ENCODE peak calls at places on chromosomes 2 and 18, in ten cellular contexts. U is CD8-positive, alpha-beta T cell; P is mesenchymal stem cell; C is right cardiac atrium; K is heart left ventricle; H is astrocyte; M is thoracic aorta; S is stomach; A is fibroblast of lung; O is uterus. B is an unnamed sample.

GRCh38 chr2:152710713-152711112 is 6.5 kb downstream of the PRPF40A start:
- DNase-seq in U (no peak), P (no peak), C (no peak), K (no peak), H (peak), M (no peak), S (no peak), A (peak), O (no peak), B (no peak)

GRCh38 chr2:237165405-237166276 is 80.0 kb downstream of the COPS8 start:
- DNase-seq in U (no peak), P (no peak), C (no peak), K (no peak), H (no peak), M (no peak), S (no peak), A (peak), O (no peak), B (no peak)

GRCh38 chr2:28975671-28976070 is 5.4 kb upstream of the TOGARAM2 start:
- DNase-seq in U (no peak), P (no peak), C (no peak), K (no peak), H (no peak), M (no peak), S (no peak), A (no peak), O (no peak), B (no peak)

GRCh38 chr2:239289545-239289944 is 111.3 kb downstream of the HDAC4 start:
- DNase-seq in U (peak), P (no peak), C (peak), K (no peak), H (no peak), M (no peak), S (no peak), A (no peak), O (no peak), B (no peak)

GRCh38 chr2:177595126-177595525 is 202.6 kb downstream of the AGPS start:
- DNase-seq in U (no peak), P (no peak), C (no peak), K (no peak), H (no peak), M (no peak), S (no peak), A (no peak), O (no peak), B (no peak)

GRCh38 chr2:197229509-197230458 is 80.8 kb downstream of the ANKRD44 start:
- DNase-seq in U (no peak), P (peak), C (no peak), K (no peak), H (peak), M (no peak), S (no peak), A (peak), O (no peak), B (no peak)

GRCh38 chr18:52069201-52069600 is 270.8 kb upstream of the DCC start:
- DNase-seq in U (no peak), P (no peak), C (no peak), K (no peak), H (no peak), M (no peak), S (no peak), A (no peak), O (no peak), B (no peak)

GRCh38 chr2:24360050-24360962 is at the start of gene ITSN2:
- DNase-seq in U (peak), P (peak), C (peak), K (peak), H (peak), M (peak), S (peak), A (peak), O (peak), B (peak)

GRCh38 chr2:207163053-207163814 is 2.5 kb downstream of the KLF7 start:
- DNase-seq in U (no peak), P (peak), C (peak), K (peak), H (peak), M (peak), S (peak), A (peak), O (peak), B (peak)

GRCh38 chr2:112095654-112096053 is 40.6 kb downstream of the TMEM87B start:
- DNase-seq in U (no peak), P (peak), C (no peak), K (no peak), H (no peak), M (no peak), S (no peak), A (no peak), O (no peak), B (no peak)

GRCh38 chr2:112092286-112093041 is 37.4 kb downstream of the TMEM87B start:
- DNase-seq in U (no peak), P (peak), C (no peak), K (no peak), H (peak), M (no peak), S (no peak), A (peak), O (no peak), B (peak)

GRCh38 chr2:112093216-112093615 is 38.1 kb downstream of the TMEM87B start:
- DNase-seq in U (no peak), P (no peak), C (no peak), K (no peak), H (no peak), M (no peak), S (no peak), A (no peak), O (no peak), B (no peak)

GRCh38 chr2:112096098-112096497 is 41.0 kb downstream of the TMEM87B start:
- DNase-seq in U (no peak), P (peak), C (no peak), K (no peak), H (no peak), M (no peak), S (no peak), A (no peak), O (no peak), B (no peak)
- H3K27ac ChIP-seq in U (no peak), P (no peak), C (no peak), K (no peak), H (no peak), M (no peak), S (no peak), A (no peak), O (peak), B (no peak)

DNA sequence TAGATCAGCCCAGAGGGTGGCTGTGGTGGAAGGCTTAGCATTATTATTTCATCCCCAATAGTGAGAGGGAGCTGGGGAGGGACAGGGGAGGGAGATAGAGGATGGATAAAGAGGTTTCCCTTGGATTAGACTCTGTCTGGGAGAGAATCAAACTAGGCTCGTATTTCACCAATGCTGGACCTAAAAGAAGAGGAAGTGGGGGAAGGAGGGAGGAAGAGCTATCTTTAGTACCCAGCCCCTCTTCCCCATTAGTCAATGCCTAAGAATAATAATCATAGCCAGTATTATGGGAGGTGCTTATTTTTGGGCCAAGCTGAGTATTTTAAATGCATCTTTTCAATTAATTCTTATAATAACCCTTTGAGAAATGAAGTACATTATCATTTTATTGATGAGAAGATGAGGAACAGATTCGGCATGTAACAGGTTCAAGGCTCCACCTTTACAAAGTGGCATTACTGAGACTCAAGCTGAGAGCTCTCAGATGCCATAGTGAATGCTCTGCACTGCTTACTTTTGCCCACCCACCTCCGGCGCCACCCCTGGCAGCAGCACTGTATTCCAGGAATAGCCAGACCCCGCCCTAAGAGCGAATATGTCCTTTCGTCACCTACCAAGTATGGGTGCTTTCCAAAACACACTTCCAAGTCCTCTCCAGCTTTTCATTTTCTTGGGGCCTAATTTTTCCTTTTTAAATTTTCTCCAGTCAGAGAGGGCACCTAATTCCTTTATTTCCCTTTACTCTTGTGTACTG is 21.0 kb downstream of the PAX8 start:
- DNase-seq in U (no peak), P (no peak), C (no peak), K (no peak), H (no peak), M (no peak), S (no peak), A (no peak), O (no peak), B (no peak)
- H3K27ac ChIP-seq in U (no peak), P (no peak), C (no peak), K (no peak), H (no peak), M (peak), S (no peak), A (no peak), O (no peak), B (no peak)

DNA sequence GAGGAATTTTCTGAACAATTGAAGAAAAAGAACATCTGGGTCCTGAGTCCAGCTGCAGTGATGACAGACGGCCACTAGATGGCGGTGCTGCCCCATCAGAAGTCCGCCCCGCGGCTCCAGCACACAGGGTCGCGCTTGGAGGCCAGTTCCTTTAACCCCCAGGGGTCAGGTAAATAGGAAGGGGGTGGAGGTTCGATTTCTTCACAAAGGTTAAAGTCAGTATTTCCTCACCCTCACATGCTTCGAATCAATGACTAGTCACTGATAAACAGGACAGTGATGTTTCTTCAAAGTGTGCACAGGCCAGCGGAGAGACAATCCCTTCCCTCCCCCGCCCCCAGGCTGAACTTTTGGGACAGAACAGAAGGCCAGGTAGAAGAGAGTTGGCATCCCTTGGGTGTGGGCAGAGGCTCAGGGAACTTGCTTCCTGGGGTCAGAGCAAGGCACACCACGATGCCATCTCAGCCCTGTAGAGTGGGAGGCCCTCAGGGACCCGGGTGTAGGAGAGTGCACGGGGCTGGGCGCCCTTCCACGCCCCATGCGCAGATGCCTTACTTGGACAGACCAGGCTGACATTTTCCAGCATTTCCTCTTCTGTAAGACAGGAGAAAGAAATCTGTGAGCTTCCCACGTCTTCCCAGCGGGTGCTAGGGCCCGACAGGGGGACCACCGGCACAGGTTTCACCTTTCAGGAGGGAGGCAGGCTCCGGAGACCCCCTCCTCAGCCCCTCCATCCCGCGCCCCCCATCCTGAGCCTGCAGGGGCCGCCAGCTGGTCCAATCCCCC is 722 bp downstream of the APOB start:
- DNase-seq in U (peak), P (peak), C (peak), K (peak), H (peak), M (no peak), S (peak), A (peak), O (peak), B (peak)
- H3K27ac ChIP-seq in U (no peak), P (no peak), C (no peak), K (peak), H (no peak), M (peak), S (no peak), A (no peak), O (no peak), B (no peak)

DNA sequence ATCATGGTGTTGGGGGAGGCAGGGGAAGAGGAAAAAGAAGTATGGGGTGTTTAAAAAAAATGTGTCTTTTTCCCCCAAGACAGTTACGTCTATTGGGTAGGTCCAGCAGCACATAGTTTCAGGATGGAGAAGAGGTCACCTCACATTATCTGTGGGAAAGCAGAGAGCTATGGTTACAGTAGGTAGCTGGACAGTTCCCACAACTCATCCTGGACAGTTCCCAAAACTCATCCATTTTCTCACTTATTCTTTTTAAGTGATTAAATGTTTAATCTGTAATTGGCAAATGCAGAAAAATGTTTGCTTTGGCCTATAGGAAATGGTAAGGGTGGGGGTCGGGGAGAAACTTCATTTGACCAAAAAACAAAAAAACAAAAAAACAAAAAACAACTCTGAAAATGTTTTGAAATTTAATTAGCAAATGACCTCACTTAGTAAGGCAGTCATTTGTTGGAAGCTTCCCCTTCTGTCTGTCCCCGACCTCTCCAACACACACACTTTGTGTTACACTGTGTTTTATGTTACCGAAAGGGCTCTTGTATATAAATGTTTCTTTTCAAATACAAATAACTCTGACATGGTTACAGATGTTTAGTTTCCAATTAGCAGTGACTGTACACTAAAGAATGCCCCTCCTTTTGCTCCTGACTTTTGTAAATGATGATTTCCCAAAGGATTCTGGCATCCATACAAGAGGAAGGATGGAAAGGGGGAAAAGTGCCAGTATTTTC is 173.3 kb upstream of the ZFP36L2 start:
- DNase-seq in U (no peak), P (peak), C (no peak), K (no peak), H (peak), M (no peak), S (no peak), A (peak), O (no peak), B (peak)
- H3K27ac ChIP-seq in U (no peak), P (no peak), C (no peak), K (peak), H (no peak), M (peak), S (peak), A (peak), O (peak), B (no peak)

GRCh38 chr18:6096747-6097146 is 201.4 kb upstream of the TMEM200C start:
- DNase-seq in U (no peak), P (no peak), C (no peak), K (no peak), H (no peak), M (no peak), S (no peak), A (no peak), O (no peak), B (no peak)
- H3K27ac ChIP-seq in U (no peak), P (no peak), C (no peak), K (no peak), H (no peak), M (no peak), S (no peak), A (no peak), O (no peak), B (no peak)

DNA sequence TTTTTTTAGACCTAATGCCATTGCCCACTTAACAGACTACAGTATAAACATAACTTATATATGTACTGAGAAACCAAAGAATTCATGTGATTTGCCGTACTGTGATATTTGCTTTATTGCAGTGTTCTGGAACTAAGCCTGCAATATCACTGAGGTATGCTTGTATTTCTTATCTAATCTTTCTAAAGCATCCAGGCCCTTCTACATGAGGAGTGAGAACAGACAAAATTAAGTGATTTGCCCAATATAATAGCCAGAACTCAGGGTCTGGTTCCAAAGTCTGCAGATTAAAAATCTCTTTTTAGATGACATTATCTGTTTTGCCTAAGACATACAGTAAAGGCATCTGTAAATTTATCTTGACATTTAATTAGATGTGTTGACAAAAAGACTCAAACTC is 41.9 kb downstream of the BMPR2 start:
- DNase-seq in U (no peak), P (no peak), C (no peak), K (no peak), H (no peak), M (no peak), S (no peak), A (no peak), O (no peak), B (no peak)
- H3K27ac ChIP-seq in U (no peak), P (no peak), C (no peak), K (no peak), H (no peak), M (no peak), S (no peak), A (no peak), O (no peak), B (no peak)

GRCh38 chr2:44680424-44680971 is 261.0 kb upstream of the SIX3 start:
- DNase-seq in U (no peak), P (no peak), C (no peak), K (no peak), H (no peak), M (no peak), S (no peak), A (no peak), O (no peak), B (no peak)

GRCh38 chr2:44676379-44676778 is 265.1 kb upstream of the SIX3 start:
- DNase-seq in U (no peak), P (no peak), C (no peak), K (no peak), H (no peak), M (no peak), S (no peak), A (no peak), O (no peak), B (no peak)

GRCh38 chr2:44680983-44681481 is 260.5 kb upstream of the SIX3 start:
- DNase-seq in U (no peak), P (no peak), C (no peak), K (no peak), H (no peak), M (no peak), S (no peak), A (no peak), O (no peak), B (no peak)

GRCh38 chr2:44682459-44682858 is 259.0 kb upstream of the SIX3 start:
- DNase-seq in U (no peak), P (no peak), C (no peak), K (no peak), H (no peak), M (no peak), S (no peak), A (no peak), O (no peak), B (no peak)

GRCh38 chr2:44679584-44679983 is 261.9 kb upstream of the SIX3 start:
- DNase-seq in U (no peak), P (no peak), C (no peak), K (no peak), H (no peak), M (no peak), S (no peak), A (no peak), O (no peak), B (no peak)
- H3K27ac ChIP-seq in U (no peak), P (no peak), C (no peak), K (no peak), H (no peak), M (no peak), S (no peak), A (no peak), O (no peak), B (no peak)